ENCODE peak calls at places on chromosomes 4 and X, in four cellular contexts. B is GM23248, W is neural progenitor cell, P is PC-9. H is an unnamed sample. For H3F3A, the result is how much of the 10 kb centered on the place peaks cover.

GRCh38 chr4:74794341-74794801 is at the start of gene BTC:
- DNase-seq in W (peak), P (peak), B (peak), H (peak)

GRCh38 chrX:69137371-69137881 is 27.8 kb downstream of the PJA1 start:
- DNase-seq in P (no peak), W (peak), B (peak), H (peak)

GRCh38 chr4:145731026-145731425 is 51.1 kb downstream of the C4orf51 start:
- DNase-seq in B (peak), P (no peak), W (no peak), H (no peak)

GRCh38 chr4:129232627-129233337 is 136.8 kb downstream of the C4orf33 start:
- DNase-seq in P (no peak), W (no peak), B (no peak), H (no peak)

GRCh38 chr4:123386608-123387007 is 10.0 kb upstream of the SPRY1 start:
- DNase-seq in P (peak), B (no peak), W (no peak), H (no peak)

GRCh38 chr4:148986951-148987350 is 544.7 kb upstream of the NR3C2 start:
- DNase-seq in P (peak), W (no peak), B (no peak), H (no peak)

GRCh38 chrX:72142094-72142843 is 10.6 kb upstream of the RTL5 start:
- DNase-seq in P (no peak), B (no peak), W (peak), H (peak)

GRCh38 chr4:80266267-80266901 is at the start of gene FGF5:
- DNase-seq in B (peak), W (peak), P (no peak), H (peak)

GRCh38 chrX:63930140-63930539 is 145.1 kb upstream of the ARHGEF9 start:
- DNase-seq in B (peak), P (no peak), W (peak), H (peak)

GRCh38 chr4:168451744-168452394 is 28.4 kb downstream of the DDX60L start:
- DNase-seq in B (peak), W (no peak), P (peak), H (no peak)

GRCh38 chr4:110032603-110033002 is 119.9 kb downstream of the EGF start:
- DNase-seq in B (no peak), W (no peak), P (no peak), H (no peak)

GRCh38 chr4:41670530-41670929 is 78.0 kb downstream of the PHOX2B start:
- DNase-seq in P (no peak), B (no peak), W (no peak), H (no peak)

GRCh38 chr4:176150283-176150682 is 45.1 kb downstream of the SPATA4 start:
- DNase-seq in W (no peak), P (no peak), B (peak), H (peak)

GRCh38 chr4:185004562-185005208 is 13.6 kb upstream of the HELT start:
- DNase-seq in W (peak), P (no peak), B (no peak), H (peak)

GRCh38 chr4:112075129-112075753 is 70.0 kb upstream of the FAM241A start:
- DNase-seq in B (peak), P (peak), W (peak), H (peak)

GRCh38 chr4:27350161-27350560 is 489.5 kb downstream of the STIM2 start:
- DNase-seq in B (peak), W (no peak), P (no peak), H (no peak)

GRCh38 chr4:141792164-141792563 is 155.8 kb downstream of the IL15 start:
- DNase-seq in B (no peak), P (no peak), W (no peak), H (no peak)

GRCh38 chr4:85569730-85570299 is 94.9 kb downstream of the ARHGAP24 start:
- DNase-seq in B (no peak), W (no peak), P (no peak), H (no peak)

GRCh38 chr4:165433529-165433928 is 54.7 kb downstream of the CPE start:
- DNase-seq in P (no peak), W (no peak), B (no peak), H (peak)

GRCh38 chrX:154002215-154002719 is 17.4 kb downstream of the IRAK1 start:
- DNase-seq in B (peak), P (peak), W (peak), H (peak)

GRCh38 chrX:82087699-82088098 is 885.8 kb downstream of the SH3BGRL start:
- DNase-seq in B (no peak), P (no peak), W (no peak), H (no peak)

GRCh38 chr4:189787216-189788031 is 153.2 kb upstream of the FRG1 start:
- DNase-seq in W (no peak), P (no peak), B (peak), H (no peak)

DNA sequence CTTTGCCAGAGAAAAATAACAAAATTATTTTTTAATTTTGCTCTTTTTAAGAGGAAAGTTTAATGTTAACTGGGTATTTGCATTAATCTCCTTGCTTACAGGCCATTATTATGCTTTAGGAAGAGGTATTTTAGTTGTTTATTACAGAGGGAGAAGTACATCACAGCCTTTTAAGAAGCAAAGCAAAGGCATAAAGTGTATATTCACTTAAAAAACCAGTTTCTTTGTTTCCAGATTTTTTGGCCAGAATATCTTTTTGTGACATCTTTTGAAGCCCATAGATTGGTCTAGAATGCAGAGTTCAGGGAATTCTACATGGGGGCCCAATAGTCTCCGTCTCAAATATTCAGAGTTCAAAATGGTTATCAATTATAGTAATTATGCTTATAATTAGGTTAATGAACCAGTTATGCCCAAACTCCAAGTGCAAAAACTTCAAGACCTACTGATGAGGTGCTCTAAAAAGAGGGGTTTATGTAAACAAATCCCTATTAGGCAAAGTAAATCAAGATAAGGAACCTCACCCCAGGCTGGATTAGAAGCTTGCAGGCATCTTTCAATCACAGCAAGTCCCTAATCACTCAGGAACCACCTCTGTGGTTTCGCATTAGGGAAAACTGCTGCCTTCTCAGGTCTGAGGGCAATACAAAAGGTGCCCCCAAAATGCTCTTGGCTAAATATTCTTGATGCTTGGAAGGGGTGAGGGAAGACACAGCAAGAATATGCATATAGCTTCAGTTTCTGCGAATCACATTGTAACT is 1.4 kb downstream of the CXXC4 start:
- DNase-seq in P (no peak), W (peak), B (no peak), H (no peak)
- H3F3A ChIP-seq in P (under half), W (half or more), B (under half), H (under half)

GRCh38 chr4:86706923-86707597 is 112.9 kb downstream of the PTPN13 start:
- DNase-seq in B (peak), W (no peak), P (no peak), H (no peak)
- H3F3A ChIP-seq in B (under half), W (under half), P (under half), H (under half)

DNA sequence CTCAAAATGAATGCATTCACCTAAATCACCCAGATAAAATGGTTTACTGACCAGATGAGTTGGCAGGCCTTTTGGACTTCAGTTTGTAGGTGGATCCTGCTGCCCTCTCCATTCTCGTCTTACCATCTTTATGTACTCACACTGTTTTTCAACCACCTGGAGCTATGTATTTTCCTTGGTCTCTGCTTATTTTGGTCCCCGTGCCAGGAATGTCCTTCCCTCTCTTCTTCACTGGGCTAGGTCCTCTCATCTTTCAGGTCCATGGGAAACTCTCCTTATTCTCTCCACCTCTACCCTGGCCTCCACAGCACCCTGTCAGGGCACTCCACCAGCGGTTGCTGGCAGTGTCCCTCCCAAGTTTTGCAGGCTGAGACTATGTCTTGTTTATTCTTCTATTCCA is 2.6 kb downstream of the GPRIN3 start:
- DNase-seq in B (no peak), P (no peak), W (no peak), H (no peak)
- H3F3A ChIP-seq in B (under half), P (under half), W (under half), H (under half)

DNA sequence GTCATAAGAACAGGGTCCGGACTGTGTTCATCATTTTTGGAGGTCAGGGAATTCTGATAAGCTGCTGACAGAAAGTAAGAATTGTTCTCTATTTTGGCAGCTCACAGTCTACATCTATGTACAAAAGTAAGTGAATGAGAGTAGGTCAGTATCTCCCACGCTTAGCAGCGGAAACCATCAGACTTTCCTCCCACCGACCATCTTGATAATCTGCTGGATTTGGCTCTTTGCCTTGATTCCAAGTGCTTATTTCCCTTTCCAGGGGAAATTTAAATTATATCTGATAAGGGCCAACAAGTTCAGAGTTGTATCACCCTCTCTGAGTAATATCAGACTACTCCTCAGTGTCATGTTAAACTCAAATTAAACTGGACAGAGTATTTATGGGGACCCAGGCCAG is 118.0 kb downstream of the CAMK2D start:
- DNase-seq in P (no peak), B (no peak), W (no peak), H (no peak)
- H3F3A ChIP-seq in P (under half), B (under half), W (under half), H (under half)

H was measured in GM23338.